ENCODE peak calls at places on chromosomes 2 and 18, in four cellular contexts. One of them, this sample, is unnamed.

GRCh38 chr2:100320547-100321180 is 1.6 kb downstream of the LONRF2 start:
- DNase-seq in ascending aorta: no peak
- DNase-seq in glutamatergic neuron: no peak
- DNase-seq in GM06990: no peak
- DNase-seq in this sample: no peak

GRCh38 chr2:18133310-18133709 is 254.8 kb downstream of the KCNS3 start:
- DNase-seq in ascending aorta: no peak
- DNase-seq in glutamatergic neuron: no peak
- DNase-seq in GM06990: no peak
- DNase-seq in this sample: no peak

GRCh38 chr18:51089691-51090090 is 59.7 kb downstream of the SMAD4 start:
- DNase-seq in ascending aorta: no peak
- DNase-seq in glutamatergic neuron: no peak
- DNase-seq in GM06990: no peak
- DNase-seq in this sample: no peak

GRCh38 chr2:43812947-43813346 is 25.7 kb downstream of the ABCG5 start:
- DNase-seq in ascending aorta: no peak
- DNase-seq in glutamatergic neuron: no peak
- DNase-seq in GM06990: no peak
- DNase-seq in this sample: no peak

GRCh38 chr2:165791811-165792454 is 2.1 kb downstream of the GALNT3 start:
- DNase-seq in ascending aorta: no peak
- DNase-seq in glutamatergic neuron: no peak
- DNase-seq in GM06990: no peak
- DNase-seq in this sample: no peak

GRCh38 chr2:40658917-40659316 is 207.0 kb upstream of the SLC8A1 start:
- DNase-seq in ascending aorta: no peak
- DNase-seq in glutamatergic neuron: no peak
- DNase-seq in GM06990: no peak
- DNase-seq in this sample: no peak

GRCh38 chr18:63131106-63131943 is 188.2 kb downstream of the BCL2 start:
- DNase-seq in ascending aorta: no peak
- DNase-seq in glutamatergic neuron: no peak
- DNase-seq in GM06990: no peak
- DNase-seq in this sample: no peak

GRCh38 chr18:3626927-3627240 is 176.9 kb downstream of the TGIF1 start:
- DNase-seq in ascending aorta: no peak
- DNase-seq in glutamatergic neuron: no peak
- DNase-seq in GM06990: no peak
- DNase-seq in this sample: no peak

GRCh38 chr18:77478619-77479018 is 229.0 kb downstream of the GALR1 start:
- DNase-seq in ascending aorta: no peak
- DNase-seq in glutamatergic neuron: no peak
- DNase-seq in GM06990: no peak
- DNase-seq in this sample: no peak

GRCh38 chr18:22272242-22272641 is 102.9 kb downstream of the GATA6 start:
- DNase-seq in ascending aorta: no peak
- DNase-seq in glutamatergic neuron: no peak
- DNase-seq in GM06990: no peak
- DNase-seq in this sample: no peak

GRCh38 chr2:31558401-31559295 is 22.1 kb downstream of the SRD5A2 start:
- DNase-seq in ascending aorta: no peak
- DNase-seq in glutamatergic neuron: no peak
- DNase-seq in GM06990: no peak
- DNase-seq in this sample: no peak

GRCh38 chr18:63161728-63162195 is 157.8 kb downstream of the BCL2 start:
- DNase-seq in ascending aorta: peak; percentile 76
- DNase-seq in glutamatergic neuron: no peak
- DNase-seq in GM06990: peak; percentile 84
- DNase-seq in this sample: no peak

GRCh38 chr18:2948038-2948437 is 64.9 kb downstream of the LPIN2 start:
- DNase-seq in ascending aorta: no peak
- DNase-seq in glutamatergic neuron: no peak
- DNase-seq in GM06990: no peak
- DNase-seq in this sample: no peak

GRCh38 chr2:194514281-194514680 is 1142.7 kb upstream of the SLC39A10 start:
- DNase-seq in ascending aorta: no peak
- DNase-seq in glutamatergic neuron: no peak
- DNase-seq in GM06990: no peak
- DNase-seq in this sample: no peak

GRCh38 chr18:59783138-59783537 is 85.9 kb upstream of the CCBE1 start:
- DNase-seq in ascending aorta: no peak
- DNase-seq in glutamatergic neuron: peak; percentile 24
- DNase-seq in GM06990: peak; percentile 30
- DNase-seq in this sample: no peak

GRCh38 chr18:72973831-72974230 is 106.0 kb upstream of the NETO1 start:
- DNase-seq in ascending aorta: no peak
- DNase-seq in glutamatergic neuron: no peak
- DNase-seq in GM06990: no peak
- DNase-seq in this sample: no peak

GRCh38 chr2:25362049-25362563 is 20.4 kb upstream of the DNMT3A start:
- DNase-seq in ascending aorta: peak; percentile 82
- DNase-seq in glutamatergic neuron: peak; percentile 94
- DNase-seq in GM06990: peak; percentile 92
- DNase-seq in this sample: no peak
- TF ChIP-seq CTCF in ascending aorta: peak; percentile 97
- TF ChIP-seq CTCF in glutamatergic neuron: peak; percentile 95
- TF ChIP-seq CTCF in GM06990: peak; percentile 97
- TF ChIP-seq CTCF in this sample: peak; percentile 98

GRCh38 chr18:35998967-35999366 is 26.5 kb downstream of the RMP24 start:
- DNase-seq in ascending aorta: no peak
- DNase-seq in glutamatergic neuron: no peak
- DNase-seq in GM06990: no peak
- DNase-seq in this sample: no peak
- TF ChIP-seq CTCF in ascending aorta: no peak
- TF ChIP-seq CTCF in glutamatergic neuron: peak; percentile 64
- TF ChIP-seq CTCF in GM06990: peak; percentile 35
- TF ChIP-seq CTCF in this sample: peak; percentile 60

GRCh38 chr2:126531029-126531428 is 124.9 kb upstream of the GYPC start:
- DNase-seq in ascending aorta: no peak
- DNase-seq in glutamatergic neuron: no peak
- DNase-seq in GM06990: no peak
- DNase-seq in this sample: no peak

GRCh38 chr2:126527836-126528490 is 128.0 kb upstream of the GYPC start:
- DNase-seq in ascending aorta: no peak
- DNase-seq in glutamatergic neuron: peak; percentile 52
- DNase-seq in GM06990: peak; percentile 8
- DNase-seq in this sample: no peak
- TF ChIP-seq CTCF in ascending aorta: peak; percentile 60
- TF ChIP-seq CTCF in glutamatergic neuron: peak; percentile 26
- TF ChIP-seq CTCF in GM06990: peak; percentile 81
- TF ChIP-seq CTCF in this sample: peak; percentile 78

GRCh38 chr2:239322414-239323086 is 78.3 kb downstream of the HDAC4 start:
- DNase-seq in ascending aorta: no peak
- DNase-seq in glutamatergic neuron: no peak
- DNase-seq in GM06990: no peak
- DNase-seq in this sample: no peak
- TF ChIP-seq CTCF in ascending aorta: no peak
- TF ChIP-seq CTCF in glutamatergic neuron: no peak
- TF ChIP-seq CTCF in GM06990: no peak
- TF ChIP-seq CTCF in this sample: no peak

GRCh38 chr2:64913357-64913869 is 75.8 kb upstream of the SLC1A4 start:
- DNase-seq in ascending aorta: no peak
- DNase-seq in glutamatergic neuron: no peak
- DNase-seq in GM06990: no peak
- DNase-seq in this sample: no peak
- TF ChIP-seq CTCF in ascending aorta: no peak
- TF ChIP-seq CTCF in glutamatergic neuron: no peak
- TF ChIP-seq CTCF in GM06990: peak; percentile 69
- TF ChIP-seq CTCF in this sample: peak; percentile 50

GRCh38 chr2:107731435-107731834 is 95.3 kb upstream of the RGPD4 start:
- DNase-seq in ascending aorta: no peak
- DNase-seq in glutamatergic neuron: no peak
- DNase-seq in GM06990: no peak
- DNase-seq in this sample: no peak
- TF ChIP-seq CTCF in ascending aorta: no peak
- TF ChIP-seq CTCF in glutamatergic neuron: no peak
- TF ChIP-seq CTCF in GM06990: no peak
- TF ChIP-seq CTCF in this sample: no peak

GRCh38 chr2:229054311-229054710 is 216.8 kb downstream of the PID1 start:
- DNase-seq in ascending aorta: no peak
- DNase-seq in glutamatergic neuron: no peak
- DNase-seq in GM06990: no peak
- DNase-seq in this sample: no peak
- TF ChIP-seq CTCF in ascending aorta: no peak
- TF ChIP-seq CTCF in glutamatergic neuron: no peak
- TF ChIP-seq CTCF in GM06990: no peak
- TF ChIP-seq CTCF in this sample: no peak

DNA sequence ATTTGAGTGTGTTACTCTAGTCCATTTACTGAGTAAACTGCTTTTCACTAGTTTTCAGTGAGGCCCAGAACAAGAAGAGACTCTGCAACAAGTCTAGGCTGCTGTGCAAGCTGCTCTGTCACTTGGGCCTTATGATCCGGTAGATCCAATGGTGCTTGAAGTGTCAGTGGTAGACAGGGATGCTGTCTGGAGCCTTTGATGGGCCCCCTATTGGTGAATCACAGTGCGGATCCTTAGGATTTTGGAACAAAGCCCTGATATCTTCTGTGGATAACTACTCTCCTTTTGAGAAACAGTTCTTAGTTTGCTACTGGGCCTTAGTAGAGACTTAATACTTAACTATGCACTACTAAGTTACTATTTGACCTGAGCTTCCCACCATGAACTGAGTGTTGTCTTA is 150.2 kb downstream of the TMEFF2 start:
- DNase-seq in ascending aorta: no peak
- DNase-seq in glutamatergic neuron: no peak
- DNase-seq in GM06990: no peak
- DNase-seq in this sample: no peak
- TF ChIP-seq CTCF in ascending aorta: no peak
- TF ChIP-seq CTCF in glutamatergic neuron: no peak
- TF ChIP-seq CTCF in GM06990: peak; percentile 2
- TF ChIP-seq CTCF in this sample: no peak

DNA sequence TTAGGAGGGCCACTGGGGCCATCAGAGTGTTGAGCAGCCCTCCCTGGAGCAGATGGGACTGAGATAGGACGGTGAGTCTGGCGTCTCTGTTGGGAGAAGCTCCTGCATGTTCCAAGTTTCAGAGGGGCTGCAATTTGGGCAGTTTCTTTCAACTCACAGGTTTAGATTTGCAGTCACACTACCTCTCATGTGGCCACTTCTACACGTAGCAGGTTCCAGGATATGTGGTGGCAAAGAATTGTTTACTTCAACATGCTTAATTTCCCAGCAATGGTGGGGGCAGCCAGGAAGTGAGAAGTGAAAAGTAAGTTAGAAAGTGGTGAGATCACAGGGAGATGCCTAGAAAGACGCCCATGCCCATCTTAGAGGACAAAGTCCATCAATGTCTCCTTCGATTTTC is 9.3 kb downstream of the NCK2 start:
- DNase-seq in ascending aorta: no peak
- DNase-seq in glutamatergic neuron: no peak
- DNase-seq in GM06990: no peak
- DNase-seq in this sample: no peak
- TF ChIP-seq CTCF in ascending aorta: no peak
- TF ChIP-seq CTCF in glutamatergic neuron: no peak
- TF ChIP-seq CTCF in GM06990: no peak
- TF ChIP-seq CTCF in this sample: no peak